ENCODE peak calls at places on chromosomes 11 and 22, in seven cellular contexts. B is HEK293T; Y is activated CD4-positive, alpha-beta T cell treated with anti-CD3 and anti-CD28 coated beads for 24 hours; V is T47D; U is tibial artery; S is amniotic stem cell; N is RPMI8226. J is an unnamed sample.
A peak's percentile ranks its signal among the peaks of the same experiment; 100 is the strongest.

GRCh38 chr11:127564803-127565202 is 564.2 kb upstream of the KIRREL3 start:
- DNase-seq in Y (no peak), S (no peak), V (no peak), B (no peak), U (no peak), N (peak; percentile 21), J (no peak)

GRCh38 chr11:124971810-124972209 is 17.8 kb downstream of the CCDC15 start:
- DNase-seq in U (no peak), N (no peak), V (no peak), Y (no peak), B (no peak), S (no peak), J (no peak)

GRCh38 chr22:39242809-39243442 is 1.9 kb downstream of the PDGFB start:
- DNase-seq in V (peak; percentile 78), S (no peak), N (peak; percentile 75), B (no peak), U (no peak), Y (no peak), J (no peak)

GRCh38 chr11:64924910-64925284 is 408 bp downstream of the PPP2R5B start:
- DNase-seq in V (peak; percentile 67), U (no peak), B (no peak), S (no peak), Y (peak; percentile 10), N (no peak), J (no peak)

GRCh38 chr11:73242291-73243092 is 24.4 kb downstream of the P2RY2 start:
- DNase-seq in U (peak; percentile 52), B (peak; percentile 73), S (peak; percentile 54), Y (peak; percentile 75), V (peak; percentile 78), N (peak; percentile 83), J (no peak)

GRCh38 chr22:47817380-47817779 is 1054.9 kb downstream of the TBC1D22A start:
- DNase-seq in S (no peak), V (no peak), B (no peak), Y (no peak), N (no peak), U (no peak), J (no peak)

GRCh38 chr11:68976095-68976494 is 4.7 kb downstream of the MRGPRD start:
- DNase-seq in Y (no peak), N (no peak), U (no peak), B (no peak), V (no peak), S (no peak), J (peak; percentile 9)

GRCh38 chr22:37546436-37547248 is 13.6 kb upstream of the CDC42EP1 start:
- DNase-seq in S (no peak), U (peak; percentile 67), B (no peak), V (no peak), N (no peak), Y (no peak), J (no peak)

GRCh38 chr11:70397336-70397982 is 870 bp upstream of the CTTN start:
- DNase-seq in B (peak; percentile 50), N (no peak), Y (no peak), V (no peak), U (no peak), S (no peak), J (no peak)

GRCh38 chr11:121488641-121489040 is 35.9 kb upstream of the SORL1-AS1 start:
- DNase-seq in Y (no peak), V (no peak), B (no peak), S (no peak), U (no peak), N (no peak), J (no peak)

GRCh38 chr11:73652856-73653559 is 6.6 kb downstream of the PLEKHB1 start:
- DNase-seq in U (no peak), N (no peak), V (no peak), Y (no peak), S (no peak), B (no peak), J (no peak)

GRCh38 chr11:93821617-93822016 is 28.8 kb downstream of the VSTM5 start:
- DNase-seq in N (no peak), Y (no peak), B (no peak), U (no peak), S (no peak), V (no peak), J (no peak)

GRCh38 chr11:65120831-65121230 is 1.1 kb downstream of the FAU start:
- DNase-seq in N (no peak), V (no peak), Y (no peak), U (no peak), B (no peak), S (no peak), J (no peak)

GRCh38 chr11:2883717-2884423 is 1.7 kb downstream of the CDKN1C start:
- DNase-seq in V (no peak), U (no peak), Y (no peak), N (peak; percentile 50), S (no peak), B (peak; percentile 26), J (no peak)

GRCh38 chr11:13045734-13046133 is 36.6 kb downstream of the RASSF10 start:
- DNase-seq in U (no peak), V (no peak), S (no peak), B (no peak), Y (no peak), N (no peak), J (no peak)

GRCh38 chr11:68051191-68052136 is 12.6 kb downstream of the TCIRG1 start:
- DNase-seq in V (no peak), S (no peak), Y (no peak), N (no peak), U (no peak), B (no peak), J (no peak)

GRCh38 chr11:46414899-46415298 is 23.3 kb upstream of the CHRM4 start:
- DNase-seq in N (no peak), B (no peak), Y (no peak), U (no peak), V (no peak), S (no peak), J (no peak)

GRCh38 chr11:79834015-79834414 is 393.2 kb upstream of the TENM4 start:
- DNase-seq in V (no peak), U (no peak), Y (no peak), N (no peak), B (no peak), S (no peak), J (no peak)

GRCh38 chr11:134513585-134514120 is 101.6 kb upstream of the B3GAT1 start:
- DNase-seq in V (no peak), S (no peak), B (no peak), U (peak; percentile 7), N (no peak), Y (no peak), J (peak; percentile 38)

GRCh38 chr11:30292545-30292944 is 30.4 kb upstream of the ARL14EP start:
- DNase-seq in V (no peak), S (no peak), U (no peak), N (no peak), B (no peak), Y (no peak), J (no peak)

GRCh38 chr11:102776454-102776853 is 4.0 kb downstream of the MMP10 start:
- DNase-seq in N (no peak), Y (no peak), B (no peak), V (no peak), U (no peak), S (no peak), J (no peak)

GRCh38 chr22:32644252-32645100 is 157.0 kb upstream of the TIMP3 start:
- DNase-seq in S (no peak), B (no peak), Y (no peak), V (peak; percentile 7), U (peak; percentile 62), N (no peak), J (no peak)

GRCh38 chr11:126483796-126484195 is 128.3 kb downstream of the ST3GAL4 start:
- DNase-seq in B (no peak), V (no peak), Y (no peak), N (peak; percentile 8), S (no peak), U (no peak), J (no peak)

GRCh38 chr11:57638005-57638760 is 11.5 kb downstream of the YPEL4 start:
- DNase-seq in N (peak; percentile 32), S (peak; percentile 74), B (no peak), Y (no peak), U (no peak), V (peak; percentile 99), J (no peak)

GRCh38 chr11:79249341-79249993 is 191.4 kb downstream of the TENM4 start:
- DNase-seq in U (no peak), V (no peak), S (no peak), N (no peak), Y (no peak), B (no peak), J (no peak)

GRCh38 chr22:19871023-19871844 is 16.6 kb upstream of the GNB1L start:
- DNase-seq in B (no peak), U (peak; percentile 7), S (no peak), N (no peak), V (no peak), Y (no peak), J (peak; percentile 77)

GRCh38 chr11:89504270-89504669 is 13.1 kb upstream of the NOX4 start:
- DNase-seq in S (no peak), Y (no peak), U (no peak), B (no peak), V (no peak), N (no peak), J (no peak)

GRCh38 chr11:64165482-64165841 is 451 bp downstream of the MACROD1 start:
- DNase-seq in N (peak; percentile 60), S (no peak), B (peak; percentile 20), U (no peak), V (no peak), Y (no peak), J (no peak)

GRCh38 chr11:116948375-116948774 is 111.0 kb upstream of the APOA1 start:
- DNase-seq in N (no peak), U (no peak), Y (no peak), V (no peak), S (no peak), B (no peak), J (no peak)

GRCh38 chr11:11155962-11156815 is 196.9 kb downstream of the CSNK2A3 start:
- DNase-seq in S (no peak), Y (peak; percentile 46), V (no peak), N (no peak), U (no peak), B (peak; percentile 75), J (no peak)

GRCh38 chr11:128579790-128580504 is 7.4 kb downstream of the ETS1 start:
- DNase-seq in S (no peak), N (no peak), Y (no peak), V (no peak), U (no peak), B (no peak), J (no peak)

GRCh38 chr11:116605543-116605942 is 167.2 kb downstream of the BUD13 start:
- DNase-seq in Y (peak; percentile 10), V (peak; percentile 43), U (no peak), B (peak; percentile 69), S (no peak), N (peak; percentile 82), J (no peak)

GRCh38 chr11:13923182-13923581 is 39.3 kb upstream of the SPON1 start:
- DNase-seq in Y (no peak), U (no peak), B (no peak), V (no peak), S (no peak), N (no peak), J (no peak)

GRCh38 chr11:78840623-78841022 is 266.0 kb upstream of the NARS2 start:
- DNase-seq in N (no peak), V (no peak), Y (no peak), U (no peak), S (no peak), B (no peak), J (no peak)

GRCh38 chr11:46234261-46234660 is 43.2 kb upstream of the CREB3L1 start:
- DNase-seq in S (no peak), V (no peak), U (no peak), Y (no peak), B (no peak), N (no peak), J (no peak)

J was measured in chondrocyte.